ENCODE peak calls at places on chromosomes 1 and 21, in four cellular contexts. F is HCT116, U is left ventricle myocardium inferior, X is tibial nerve. A is an unnamed sample. For H3K4me1, the result is how much of the 10 kb centered on the place peaks cover.

GRCh38 chr1:244952280-244952933 is 88.1 kb upstream of the HNRNPU start:
- DNase-seq in F (no peak), U (no peak), X (no peak), A (no peak)

GRCh38 chr1:66685670-66686069 is 66.6 kb upstream of the DYNLT5 start:
- DNase-seq in F (no peak), U (no peak), X (no peak), A (no peak)

GRCh38 chr1:61627365-61627764 is 97.6 kb downstream of the TM2D1 start:
- DNase-seq in F (no peak), U (no peak), X (no peak), A (no peak)

GRCh38 chr21:44711327-44712202 is at the start of gene TSPEAR:
- DNase-seq in F (no peak), U (no peak), X (peak), A (peak)

GRCh38 chr1:6180578-6181311 is 624 bp upstream of the CHD5 start:
- DNase-seq in F (no peak), U (no peak), X (no peak), A (no peak)

GRCh38 chr1:1440941-1441888 is 5.7 kb downstream of the VWA1 start:
- DNase-seq in F (no peak), U (peak), X (no peak), A (peak)

GRCh38 chr1:153220606-153221303 is 3.4 kb downstream of the PRR9 start:
- DNase-seq in F (no peak), U (no peak), X (no peak), A (no peak)

GRCh38 chr1:201016943-201017827 is 6.3 kb downstream of the KIF21B start:
- DNase-seq in F (no peak), U (no peak), X (no peak), A (no peak)

GRCh38 chr21:36730291-36731281 is 31.7 kb downstream of the SIM2 start:
- DNase-seq in F (no peak), U (no peak), X (no peak), A (no peak)

GRCh38 chr1:201304126-201304525 is 20.8 kb downstream of the PKP1 start:
- DNase-seq in F (no peak), U (no peak), X (no peak), A (no peak)

GRCh38 chr1:149848340-149848771 is 51.0 kb upstream of the BOLA1 start:
- DNase-seq in F (no peak), U (no peak), X (no peak), A (no peak)

GRCh38 chr1:180168786-180169640 is 14.3 kb downstream of the QSOX1 start:
- DNase-seq in F (no peak), U (no peak), X (no peak), A (peak)

GRCh38 chr1:101506541-101507164 is 269.8 kb downstream of the S1PR1 start:
- DNase-seq in F (peak), U (no peak), X (no peak), A (no peak)

GRCh38 chr21:16993416-16994044 is 519.3 kb upstream of the CXADR start:
- DNase-seq in F (no peak), U (no peak), X (no peak), A (no peak)

GRCh38 chr1:205983925-205984725 is 19.1 kb downstream of the RAB7B start:
- DNase-seq in F (peak), U (peak), X (peak), A (peak)

GRCh38 chr21:46157987-46158451 is 2.6 kb upstream of the FTCD start:
- DNase-seq in F (no peak), U (no peak), X (no peak), A (no peak)

GRCh38 chr1:31272369-31272768 is 24.2 kb downstream of the SNRNP40 start:
- DNase-seq in F (no peak), U (no peak), X (no peak), A (no peak)

GRCh38 chr1:54220004-54220811 is 20.2 kb downstream of the MRPL37 start:
- DNase-seq in F (no peak), U (peak), X (peak), A (no peak)

GRCh38 chr1:178262101-178262500 is 168.2 kb downstream of the RASAL2 start:
- DNase-seq in F (no peak), U (no peak), X (no peak), A (peak)

GRCh38 chr1:33435096-33435820 is 4.4 kb upstream of the PHC2 start:
- DNase-seq in F (no peak), U (no peak), X (no peak), A (peak)

GRCh38 chr1:207814469-207814868 is 62.6 kb downstream of the CD46 start:
- DNase-seq in F (no peak), U (no peak), X (no peak), A (no peak)

GRCh38 chr1:152878042-152878441 is at the start of gene SMCP:
- DNase-seq in F (no peak), U (no peak), X (no peak), A (no peak)

GRCh38 chr1:155077758-155078495 is 710 bp upstream of the EFNA3 start:
- DNase-seq in F (no peak), U (no peak), X (no peak), A (no peak)

GRCh38 chr1:216144661-216145450 is 278.4 kb downstream of the USH2A start:
- DNase-seq in F (no peak), U (no peak), X (no peak), A (no peak)

GRCh38 chr1:43617668-43618067 is 32.3 kb upstream of the KDM4A start:
- DNase-seq in F (no peak), U (no peak), X (no peak), A (no peak)

GRCh38 chr1:160214481-160215140 is 9.4 kb downstream of the PEA15 start:
- DNase-seq in F (no peak), U (no peak), X (no peak), A (no peak)

GRCh38 chr1:20439282-20439681 is 46.7 kb downstream of the CAMK2N1 start:
- DNase-seq in F (no peak), U (no peak), X (no peak), A (no peak)

DNA sequence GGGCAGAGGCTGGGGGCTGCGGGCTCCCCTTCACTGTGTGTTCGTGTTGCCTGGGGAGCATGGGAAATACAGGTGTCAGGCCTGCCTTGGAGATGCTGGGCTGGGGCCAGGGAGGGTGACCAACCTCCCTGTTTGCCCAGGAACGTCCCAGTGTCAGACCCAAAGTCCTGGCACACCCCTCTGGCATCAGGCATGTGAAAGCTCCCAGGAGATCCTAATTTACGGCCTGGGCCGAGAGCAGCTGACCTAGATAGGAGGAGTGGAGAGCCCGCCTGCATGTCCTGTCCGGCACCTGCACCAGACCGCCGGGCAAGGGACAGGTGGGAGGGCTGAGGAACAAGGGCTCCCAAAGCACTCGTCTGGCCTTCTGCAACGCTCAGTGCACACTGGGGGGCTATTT is 124.8 kb downstream of the PRDM16 start:
- DNase-seq in F (no peak), U (no peak), X (no peak), A (no peak)
- H3K4me1 ChIP-seq in F (under half), U (under half), X (under half), A (under half)

DNA sequence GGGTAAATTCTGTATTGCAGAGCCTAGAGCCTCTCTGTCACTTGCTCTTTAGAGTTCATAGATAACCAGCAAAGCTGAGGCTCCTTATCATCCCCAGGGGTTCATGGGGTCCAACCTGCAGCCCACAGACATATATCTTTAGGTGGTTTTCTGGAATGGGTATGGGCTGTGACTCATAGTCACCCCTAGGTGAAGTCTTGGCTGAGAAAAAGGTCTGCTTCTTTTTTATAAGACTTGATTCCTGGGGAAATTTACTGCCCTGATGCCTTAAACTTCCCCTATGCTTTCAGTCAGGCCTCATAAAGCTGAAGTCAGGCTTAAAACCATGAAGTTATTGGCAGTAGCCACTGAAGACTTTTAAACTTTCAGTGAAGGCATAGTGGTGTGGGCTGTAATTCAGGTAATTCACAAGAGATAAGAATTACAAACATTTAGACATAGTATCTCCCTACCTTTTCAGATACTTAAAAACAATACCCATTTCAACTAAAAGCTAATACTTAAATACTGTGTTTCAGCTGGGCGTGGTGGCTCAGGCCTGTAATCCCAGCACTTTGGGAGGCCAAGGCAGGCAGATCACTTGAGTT is 46.8 kb downstream of the MACO1 start:
- DNase-seq in F (no peak), U (no peak), X (no peak), A (no peak)
- H3K4me1 ChIP-seq in F (under half), U (half or more), X (under half), A (under half)

GRCh38 chr1:191086910-191087309 is 609.2 kb upstream of the BRINP3 start:
- DNase-seq in F (no peak), U (no peak), X (no peak), A (no peak)
- H3K4me1 ChIP-seq in F (under half), U (under half), X (under half), A (under half)

DNA sequence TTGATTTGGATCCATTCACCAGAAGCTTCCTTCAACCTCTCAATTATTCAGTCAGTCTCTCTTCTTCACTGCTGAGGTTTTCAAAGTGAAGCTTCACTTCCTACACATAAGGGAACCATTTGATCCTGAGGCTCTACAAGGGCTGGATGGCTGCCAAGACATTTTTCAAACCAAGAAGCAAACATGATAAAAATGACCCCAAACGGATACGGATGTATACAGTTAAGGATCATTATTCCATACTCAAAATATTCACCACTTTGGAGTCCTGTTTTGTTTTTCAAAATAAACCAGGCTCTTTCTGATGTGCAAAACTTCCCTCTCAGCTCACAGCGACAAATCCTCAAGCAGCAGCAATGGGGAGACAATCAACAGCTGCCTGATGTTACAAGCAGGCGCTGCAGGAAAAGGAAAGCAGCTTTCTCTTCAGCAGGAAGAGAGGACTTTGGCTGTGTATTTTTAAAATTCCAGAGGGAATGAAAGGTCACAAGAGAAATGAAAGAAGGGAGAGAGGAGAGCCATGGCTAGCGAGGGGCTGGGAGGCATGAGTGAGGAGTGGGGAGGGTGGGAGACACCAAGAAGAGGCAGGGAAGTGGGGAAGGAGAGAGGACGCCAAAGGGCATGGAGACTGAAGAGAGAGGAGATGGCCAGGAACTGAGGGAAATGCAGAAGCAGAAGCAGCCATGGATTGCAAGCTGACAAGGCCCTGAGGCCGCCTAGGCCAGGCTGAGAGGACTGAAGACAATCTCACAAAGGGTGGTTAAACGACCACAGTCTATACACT is 145.4 kb downstream of the SLC45A1 start:
- DNase-seq in F (no peak), U (no peak), X (no peak), A (peak)
- H3K4me1 ChIP-seq in F (under half), U (half or more), X (under half), A (under half)

DNA sequence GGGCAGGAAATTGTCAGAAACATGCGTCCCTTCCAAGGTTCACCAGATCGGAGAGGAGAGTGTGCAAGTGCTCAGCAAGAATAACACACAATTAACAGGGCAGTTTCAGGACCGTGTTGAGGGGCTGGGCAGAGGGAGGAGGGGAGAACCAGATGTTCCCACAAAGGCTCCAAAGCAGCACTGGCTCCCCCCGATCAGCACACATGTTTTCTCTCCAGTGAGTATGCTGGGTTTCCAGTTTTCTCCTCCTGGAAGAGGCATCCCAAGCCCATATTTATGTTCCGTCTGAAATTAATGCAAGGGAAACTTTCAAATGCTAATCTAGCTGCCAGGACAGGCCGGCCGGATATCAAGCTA is 212.9 kb downstream of the TRABD2B start:
- DNase-seq in F (no peak), U (no peak), X (no peak), A (no peak)
- H3K4me1 ChIP-seq in F (under half), U (half or more), X (under half), A (under half)

DNA sequence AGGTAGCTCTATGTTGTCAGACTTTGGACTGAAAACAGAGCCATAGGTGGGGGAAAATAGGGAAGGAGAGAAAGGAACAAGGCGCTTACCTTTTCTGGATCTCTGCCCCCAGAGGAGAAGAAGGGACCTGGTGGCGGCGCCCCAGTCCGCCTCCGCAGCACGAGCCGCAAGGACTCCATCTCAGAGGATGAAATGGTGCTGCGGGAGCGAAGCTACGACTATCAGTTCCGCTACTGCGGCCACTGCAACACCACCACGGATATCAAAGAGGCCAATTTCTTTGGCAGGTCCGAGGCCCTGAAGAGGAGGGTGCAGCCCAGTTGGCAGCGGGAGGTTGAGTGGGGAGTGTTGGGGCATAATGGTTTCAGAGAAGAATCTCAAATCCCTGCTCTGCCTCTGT is 18.5 kb upstream of the TMEM222 start:
- DNase-seq in F (no peak), U (no peak), X (no peak), A (no peak)
- H3K4me1 ChIP-seq in F (under half), U (under half), X (under half), A (under half)

GRCh38 chr1:221706862-221707582 is 34.9 kb downstream of the DUSP10 start:
- DNase-seq in F (no peak), U (no peak), X (no peak), A (no peak)

GRCh38 chr1:221708076-221708571 is 33.8 kb downstream of the DUSP10 start:
- DNase-seq in F (no peak), U (no peak), X (no peak), A (no peak)

GRCh38 chr1:221711156-221711577 is 30.7 kb downstream of the DUSP10 start:
- DNase-seq in F (no peak), U (no peak), X (no peak), A (no peak)

GRCh38 chr1:221709854-221710253 is 32.0 kb downstream of the DUSP10 start:
- DNase-seq in F (no peak), U (no peak), X (no peak), A (no peak)

GRCh38 chr1:221708987-221709386 is 32.9 kb downstream of the DUSP10 start:
- DNase-seq in F (no peak), U (no peak), X (no peak), A (no peak)
- H3K4me1 ChIP-seq in F (under half), U (under half), X (under half), A (under half)

GRCh38 chr21:34156957-34157356 is 83.6 kb downstream of the MRPS6 start:
- DNase-seq in F (no peak), U (no peak), X (no peak), A (no peak)
- H3K4me1 ChIP-seq in F (under half), U (under half), X (under half), A (under half)

A was measured in SJSA1.